ENCODE peak calls at places on chromosome 16, in six cellular contexts. X is tibial nerve; J is neural progenitor cell; L is CD8-positive, alpha-beta memory T cell; H is tibial artery; B is IMR-90. Z is an unnamed sample.

GRCh38 chr16:8798174-8798527 is 512 bp downstream of the PMM2 start:
- DNase-seq in L (no peak), H (no peak), J (no peak), X (no peak), B (peak; percentile 36), Z (no peak)

GRCh38 chr16:86821933-86822332 is 243.6 kb downstream of the FOXL1 start:
- DNase-seq in J (no peak), H (no peak), B (no peak), X (no peak), L (no peak), Z (no peak)

GRCh38 chr16:77169650-77170236 is 21.2 kb upstream of the MON1B start:
- DNase-seq in H (no peak), X (no peak), L (peak; percentile 11), J (peak; percentile 78), B (peak; percentile 34), Z (peak; percentile 24)

GRCh38 chr16:69479806-69480205 is 55.4 kb downstream of the CYB5B start:
- DNase-seq in X (no peak), B (no peak), J (no peak), H (no peak), L (no peak), Z (no peak)

GRCh38 chr16:87874639-87875472 is 5.5 kb upstream of the SLC7A5 start:
- DNase-seq in X (no peak), J (no peak), L (no peak), B (no peak), H (no peak), Z (no peak)

GRCh38 chr16:68901910-68902309 is 58.6 kb downstream of the TANGO6 start:
- DNase-seq in X (no peak), J (no peak), L (no peak), H (no peak), B (peak; percentile 77), Z (no peak)

GRCh38 chr16:48115299-48115698 is 40.5 kb downstream of the ABCC12 start:
- DNase-seq in L (no peak), H (no peak), B (no peak), X (no peak), J (no peak), Z (no peak)

GRCh38 chr16:16938009-16938408 is 532.8 kb downstream of the XYLT1 start:
- DNase-seq in B (no peak), H (no peak), X (no peak), J (no peak), L (no peak), Z (no peak)

GRCh38 chr16:12507366-12507765 is 296.3 kb downstream of the CPPED1 start:
- DNase-seq in B (peak; percentile 41), X (no peak), J (no peak), H (no peak), L (no peak), Z (no peak)

GRCh38 chr16:68090526-68090925 is 5.4 kb downstream of the NFATC3 start:
- DNase-seq in L (no peak), X (no peak), B (no peak), H (no peak), J (no peak), Z (no peak)

GRCh38 chr16:22161999-22162657 is at the start of gene SDR42E2:
- DNase-seq in H (no peak), X (no peak), J (peak; percentile 73), L (peak; percentile 29), B (no peak), Z (peak; percentile 37)

GRCh38 chr16:89618114-89618999 is 4.9 kb downstream of the DPEP1 start:
- DNase-seq in B (no peak), L (no peak), H (no peak), J (no peak), X (no peak), Z (no peak)

GRCh38 chr16:79970551-79971236 is 370.2 kb upstream of the MAF start:
- DNase-seq in B (no peak), J (no peak), X (no peak), H (no peak), L (no peak), Z (no peak)

GRCh38 chr16:51818342-51818944 is 667.4 kb upstream of the SALL1 start:
- DNase-seq in J (peak; percentile 74), X (no peak), L (no peak), B (peak; percentile 73), H (no peak), Z (no peak)

GRCh38 chr16:79360267-79360666 is 240.3 kb downstream of the MAF start:
- DNase-seq in L (no peak), H (no peak), J (no peak), X (no peak), B (no peak), Z (no peak)

GRCh38 chr16:424623-425081 is 797 bp upstream of the RAB11FIP3 start:
- DNase-seq in X (no peak), B (no peak), H (peak; percentile 84), L (no peak), J (no peak), Z (no peak)

GRCh38 chr16:85310868-85311585 is 198.8 kb upstream of the CIBAR2 start:
- DNase-seq in J (no peak), X (no peak), H (no peak), B (no peak), L (no peak), Z (no peak)

GRCh38 chr16:57315401-57315800 is 30.9 kb upstream of the PLLP start:
- DNase-seq in J (no peak), L (no peak), H (no peak), B (no peak), X (no peak), Z (no peak)

GRCh38 chr16:85174871-85175723 is 62.8 kb upstream of the CIBAR2 start:
- DNase-seq in B (peak; percentile 54), L (no peak), J (no peak), H (no peak), X (no peak), Z (no peak)

GRCh38 chr16:11913425-11914079 is 2.2 kb downstream of the GSPT1 start:
- DNase-seq in H (no peak), L (peak; percentile 8), X (no peak), J (no peak), B (peak; percentile 41), Z (peak; percentile 86)

GRCh38 chr16:49930841-49931240 is 74.9 kb upstream of the ZNF423 start:
- DNase-seq in L (no peak), J (no peak), X (no peak), B (no peak), H (no peak), Z (no peak)

GRCh38 chr16:89324056-89325010 is 106.8 kb downstream of the ZNF778 start:
- DNase-seq in H (no peak), X (no peak), L (no peak), B (peak; percentile 92), J (no peak), Z (no peak)

DNA sequence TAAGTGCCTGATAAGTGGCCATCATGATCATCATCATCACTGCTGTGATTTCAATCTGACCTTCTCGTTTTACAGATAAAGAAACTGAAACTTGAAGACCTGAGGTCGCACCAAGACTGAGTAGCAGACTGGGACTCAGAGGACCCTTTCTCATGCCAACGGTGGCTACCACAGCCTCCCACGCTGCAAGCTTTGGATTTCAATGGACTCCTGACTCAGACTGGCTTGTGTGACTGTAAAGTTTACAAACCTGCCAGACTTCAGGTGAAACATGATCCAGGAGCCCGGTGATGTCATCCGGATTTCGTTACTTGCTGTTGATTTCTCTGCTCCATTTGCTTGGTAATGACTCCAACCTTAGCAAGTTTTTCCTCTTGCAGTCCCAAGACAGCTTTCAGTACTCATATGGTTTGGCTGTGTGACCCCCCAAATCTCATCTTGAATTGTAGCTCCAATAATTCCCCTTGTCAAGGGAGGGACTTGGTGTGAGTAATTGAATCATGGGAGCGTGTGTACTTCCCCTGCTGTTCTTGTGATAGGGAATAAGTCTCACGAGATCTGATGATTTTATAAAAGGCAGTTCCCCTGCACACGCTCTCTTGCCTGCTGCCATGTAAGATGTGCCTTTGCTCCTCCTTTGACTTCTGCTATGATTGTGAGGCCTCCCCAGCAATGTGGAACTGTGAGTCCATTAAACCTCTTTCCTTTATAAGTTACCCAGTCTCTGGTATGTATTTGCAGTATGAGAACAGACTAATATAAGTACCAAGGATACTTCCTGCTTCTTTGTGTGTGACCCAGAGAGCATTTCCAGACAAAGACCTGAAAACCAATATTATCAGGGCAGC is 26.7 kb upstream of the IRX6 start:
- DNase-seq in B (peak; percentile 14), J (no peak), H (no peak), X (no peak), L (no peak), Z (no peak)
- H3K27ac ChIP-seq in B (no peak overlapping the region), J (no peak overlapping the region), H (no peak overlapping the region), X (no peak overlapping the region), L (no peak overlapping the region), Z (no peak overlapping the region)

GRCh38 chr16:29848420-29849297 is 14.4 kb downstream of the CDIPT start:
- DNase-seq in H (peak; percentile 86), J (peak; percentile 76), X (peak; percentile 42), L (peak; percentile 74), B (peak; percentile 63), Z (peak; percentile 80)
- H3K4me1 ChIP-seq in H (no peaks in the 10 kb centered on the region), J (no peaks in the 10 kb centered on the region), X (no peaks in the 10 kb centered on the region), L (no peaks in the 10 kb centered on the region), B (no peaks in the 10 kb centered on the region), Z (peaks cover 6% of the 10 kb centered on the region)

DNA sequence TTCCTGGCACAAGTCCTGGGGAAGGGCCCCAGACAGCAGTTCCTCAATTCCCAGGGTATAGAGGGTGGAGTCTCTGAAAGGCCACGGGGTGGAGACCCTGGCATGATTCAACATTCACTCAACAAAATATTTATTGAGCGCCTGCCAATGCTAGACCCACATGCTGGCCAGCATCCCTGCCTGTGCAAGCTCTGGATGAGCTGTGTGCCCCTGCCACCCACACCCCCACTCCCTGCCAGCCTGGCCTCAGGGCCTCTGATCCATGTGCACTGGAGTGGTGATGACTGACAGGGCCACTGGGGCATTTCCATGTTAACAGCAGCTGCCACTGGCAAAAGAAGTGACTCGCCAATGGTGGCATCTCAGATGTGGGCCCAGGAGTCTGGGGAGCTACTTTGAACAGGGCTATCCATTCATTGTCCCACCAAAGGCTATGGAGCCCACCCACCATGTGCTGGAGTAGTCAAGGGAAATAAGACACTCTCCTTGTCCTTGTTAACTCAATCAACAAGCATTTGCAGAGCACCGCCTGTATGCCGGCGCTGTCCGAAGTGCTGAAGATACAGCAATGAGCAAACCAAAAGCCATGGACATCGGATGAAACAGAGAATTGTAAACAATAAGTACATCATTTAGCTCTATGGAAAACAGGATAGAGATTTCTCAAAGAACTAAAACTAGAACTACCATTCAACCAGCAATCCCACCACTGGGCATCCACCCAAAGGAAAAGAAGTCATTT is 3.0 kb upstream of the PRSS22 start:
- DNase-seq in X (no peak), L (no peak), B (peak; percentile 28), J (peak; percentile 54), H (peak; percentile 43), Z (peak; percentile 23)
- H3K27ac ChIP-seq in X (no peak overlapping the region), L (no peak overlapping the region), B (no peak overlapping the region), J (no peak overlapping the region), H (no peak overlapping the region), Z (no peak overlapping the region)

GRCh38 chr16:75225678-75226515 is 7.1 kb downstream of the CTRB1 start:
- DNase-seq in J (no peak), X (no peak), H (peak; percentile 66), B (no peak), L (no peak), Z (no peak)

GRCh38 chr16:75224683-75225082 is 5.9 kb downstream of the CTRB1 start:
- DNase-seq in X (no peak), B (no peak), L (no peak), H (peak; percentile 66), J (no peak), Z (no peak)

GRCh38 chr16:75225092-75225491 is 6.3 kb downstream of the CTRB1 start:
- DNase-seq in J (no peak), B (peak; percentile 26), H (no peak), X (no peak), L (no peak), Z (no peak)

GRCh38 chr16:75222271-75222783 is 3.5 kb downstream of the CTRB1 start:
- DNase-seq in H (peak; percentile 65), X (no peak), J (no peak), L (no peak), B (no peak), Z (no peak)

GRCh38 chr16:75224281-75224680 is 5.5 kb downstream of the CTRB1 start:
- DNase-seq in B (no peak), H (no peak), X (no peak), J (no peak), L (no peak), Z (no peak)
- H3K4me1 ChIP-seq in B (no peaks in the 10 kb centered on the region), H (no peaks in the 10 kb centered on the region), X (peaks cover 3% of the 10 kb centered on the region), J (no peaks in the 10 kb centered on the region), L (peaks cover 5% of the 10 kb centered on the region), Z (peaks cover 2% of the 10 kb centered on the region)

Z was measured in CD4-positive, alpha-beta memory T cell.